ENCODE peak calls at places on chromosome 2, in ten cellular contexts. W, P, T, S, K, C, I, F, O and Y are unnamed samples.

GRCh38 chr2:190781604-190782198 is 98.9 kb upstream of the GLS start:
- DNase-seq in W (peak; percentile 19), P (no peak), T (peak; percentile 71), S (peak; percentile 60), K (peak; percentile 45), C (peak; percentile 63), I (peak; percentile 71), F (peak; percentile 76), O (peak; percentile 76), Y (no peak)

GRCh38 chr2:219327719-219328118 is 4.8 kb downstream of the RESP18 start:
- DNase-seq in W (no peak), P (no peak), T (no peak), S (no peak), K (no peak), C (no peak), I (no peak), F (no peak), O (no peak), Y (no peak)

GRCh38 chr2:172642301-172643020 is 86.6 kb downstream of the PDK1 start:
- DNase-seq in W (no peak), P (no peak), T (no peak), S (no peak), K (no peak), C (no peak), I (no peak), F (no peak), O (no peak), Y (no peak)

GRCh38 chr2:145380436-145381017 is 860.6 kb upstream of the ZEB2 start:
- DNase-seq in W (no peak), P (peak; percentile 11), T (peak; percentile 88), S (no peak), K (no peak), C (no peak), I (peak; percentile 90), F (peak; percentile 84), O (peak; percentile 71), Y (no peak)

GRCh38 chr2:30233142-30233961 is 2.0 kb downstream of the LBH start:
- DNase-seq in W (no peak), P (no peak), T (no peak), S (peak; percentile 8), K (peak; percentile 21), C (no peak), I (no peak), F (no peak), O (no peak), Y (no peak)

GRCh38 chr2:31446848-31447247 is 32.3 kb upstream of the XDH start:
- DNase-seq in W (no peak), P (peak; percentile 97), T (peak; percentile 93), S (no peak), K (no peak), C (no peak), I (no peak), F (peak; percentile 67), O (peak; percentile 38), Y (no peak)

GRCh38 chr2:21467910-21468309 is 344.1 kb downstream of the TDRD15 start:
- DNase-seq in W (no peak), P (no peak), T (no peak), S (no peak), K (no peak), C (no peak), I (no peak), F (no peak), O (peak; percentile 58), Y (no peak)

GRCh38 chr2:60453301-60453700 is 100.2 kb downstream of the BCL11A start:
- DNase-seq in W (no peak), P (no peak), T (no peak), S (no peak), K (no peak), C (no peak), I (no peak), F (no peak), O (no peak), Y (no peak)

GRCh38 chr2:188414869-188415753 is 123.4 kb downstream of the GULP1 start:
- DNase-seq in W (no peak), P (no peak), T (peak; percentile 36), S (no peak), K (no peak), C (no peak), I (no peak), F (peak; percentile 6), O (peak; percentile 27), Y (no peak)

DNA sequence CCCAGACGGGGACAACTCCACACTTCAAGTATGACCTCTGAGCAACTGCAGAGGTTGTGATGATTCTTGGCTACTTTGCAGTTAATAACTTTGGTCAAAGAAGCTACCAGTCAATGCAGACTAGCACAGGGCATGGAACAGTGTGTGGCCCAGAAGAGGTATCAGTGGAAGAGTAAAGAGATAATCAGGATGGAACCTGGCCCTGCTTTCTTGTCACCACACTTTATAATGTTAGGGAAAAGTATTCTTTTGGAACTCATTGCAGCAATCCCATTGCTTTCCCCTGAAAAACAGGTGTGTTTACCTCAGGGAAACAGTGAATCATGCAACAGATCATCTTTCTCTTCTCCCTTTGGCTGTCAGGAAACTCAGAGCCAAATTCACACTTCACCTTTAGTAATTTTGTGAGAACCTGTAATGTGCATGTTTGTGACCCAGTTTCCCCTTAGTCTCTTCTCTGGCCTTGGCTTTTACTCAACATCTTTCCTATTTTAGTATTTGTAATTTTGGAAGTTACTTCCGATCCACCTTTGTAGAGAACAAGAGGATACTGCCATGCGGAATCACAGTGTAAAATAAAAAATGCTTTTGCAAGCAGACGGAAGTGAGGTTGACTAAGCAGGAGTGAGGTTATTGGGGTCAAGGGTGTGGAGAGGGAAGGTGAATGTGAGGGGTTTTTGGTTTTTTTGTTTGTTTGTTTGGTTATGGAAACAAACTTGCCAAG is 14.2 kb downstream of the ASPRV1 start:
- DNase-seq in W (no peak), P (no peak), T (no peak), S (no peak), K (no peak), C (no peak), I (peak; percentile 60), F (no peak), O (no peak), Y (no peak)
- H3K4me3 ChIP-seq in W (no peak overlapping the region), P (no peak overlapping the region), T (no peak overlapping the region), S (no peak overlapping the region), K (no peak overlapping the region), C (no peak overlapping the region), I (no peak overlapping the region), F (no peak overlapping the region), O (no peak overlapping the region), Y (no peak overlapping the region)

GRCh38 chr2:128302744-128303067 is 16.0 kb downstream of the HS6ST1 start:
- DNase-seq in W (peak; percentile 14), P (no peak), T (no peak), S (no peak), K (no peak), C (no peak), I (no peak), F (no peak), O (no peak), Y (no peak)

GRCh38 chr2:128301021-128301420 is 17.6 kb downstream of the HS6ST1 start:
- DNase-seq in W (peak; percentile 5), P (no peak), T (no peak), S (no peak), K (no peak), C (no peak), I (no peak), F (no peak), O (no peak), Y (no peak)

GRCh38 chr2:128301501-128301966 is 17.1 kb downstream of the HS6ST1 start:
- DNase-seq in W (peak; percentile 58), P (peak; percentile 96), T (peak; percentile 99), S (no peak), K (no peak), C (no peak), I (peak; percentile 64), F (peak; percentile 98), O (peak; percentile 99), Y (no peak)

GRCh38 chr2:128303095-128303791 is 15.4 kb downstream of the HS6ST1 start:
- DNase-seq in W (peak; percentile 0), P (no peak), T (no peak), S (no peak), K (no peak), C (no peak), I (no peak), F (no peak), O (no peak), Y (no peak)

GRCh38 chr2:128302011-128302743 is 16.5 kb downstream of the HS6ST1 start:
- DNase-seq in W (peak; percentile 14), P (no peak), T (no peak), S (no peak), K (no peak), C (no peak), I (peak; percentile 32), F (no peak), O (no peak), Y (no peak)
- H3K4me3 ChIP-seq in W (no peak overlapping the region), P (no peak overlapping the region), T (no peak overlapping the region), S (no peak overlapping the region), K (no peak overlapping the region), C (no peak overlapping the region), I (no peak overlapping the region), F (no peak overlapping the region), O (no peak overlapping the region), Y (no peak overlapping the region)

DNA sequence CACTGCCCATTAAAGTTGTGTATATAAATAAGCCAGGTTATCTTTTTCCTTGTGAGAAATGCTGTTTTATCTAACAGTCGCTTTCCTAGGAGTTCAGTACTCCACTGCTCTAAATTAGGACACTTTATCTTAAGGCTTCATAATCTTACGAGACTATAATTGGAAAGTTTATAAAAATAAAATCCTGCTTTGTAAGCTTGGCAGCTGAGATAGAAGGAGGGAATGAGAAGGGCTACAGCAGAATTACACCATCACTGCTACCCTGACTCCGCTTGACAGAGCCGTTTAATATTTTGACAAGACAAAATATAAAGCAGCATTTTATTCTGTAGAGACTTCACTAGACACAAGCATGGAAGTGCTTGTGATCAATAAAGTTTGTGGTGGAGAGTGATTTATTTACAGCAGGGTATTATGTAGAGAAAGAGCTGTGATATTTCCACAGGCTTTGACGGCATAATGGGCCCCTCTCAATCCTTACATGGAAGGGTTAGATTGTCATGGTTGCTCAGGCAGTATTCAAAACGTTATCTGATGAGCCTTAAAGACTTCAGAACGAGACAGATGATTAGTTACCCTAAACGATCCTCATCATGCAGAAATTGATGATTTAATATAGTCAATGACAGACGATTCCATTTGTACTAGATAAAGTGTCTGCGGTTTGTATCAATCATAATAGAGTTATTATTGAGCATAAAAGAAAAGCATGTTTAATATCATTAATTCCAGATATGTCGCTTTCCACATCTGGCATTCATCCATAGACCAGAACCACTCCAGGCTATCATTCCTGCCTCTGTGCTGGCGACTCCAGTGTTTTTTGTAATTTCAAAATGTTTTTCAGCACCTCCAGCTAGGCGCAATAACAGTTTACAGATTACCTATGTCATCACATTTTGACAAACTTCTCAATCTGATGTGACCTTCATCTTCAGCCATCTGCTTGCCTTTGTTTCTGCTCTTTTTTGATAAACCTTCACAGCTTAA is 242.2 kb downstream of the FIGN start:
- DNase-seq in W (no peak), P (no peak), T (no peak), S (no peak), K (no peak), C (no peak), I (no peak), F (no peak), O (no peak), Y (no peak)
- H3K4me3 ChIP-seq in W (no peak overlapping the region), P (no peak overlapping the region), T (no peak overlapping the region), S (no peak overlapping the region), K (no peak overlapping the region), C (no peak overlapping the region), I (no peak overlapping the region), F (no peak overlapping the region), O (no peak overlapping the region), Y (no peak overlapping the region)

DNA sequence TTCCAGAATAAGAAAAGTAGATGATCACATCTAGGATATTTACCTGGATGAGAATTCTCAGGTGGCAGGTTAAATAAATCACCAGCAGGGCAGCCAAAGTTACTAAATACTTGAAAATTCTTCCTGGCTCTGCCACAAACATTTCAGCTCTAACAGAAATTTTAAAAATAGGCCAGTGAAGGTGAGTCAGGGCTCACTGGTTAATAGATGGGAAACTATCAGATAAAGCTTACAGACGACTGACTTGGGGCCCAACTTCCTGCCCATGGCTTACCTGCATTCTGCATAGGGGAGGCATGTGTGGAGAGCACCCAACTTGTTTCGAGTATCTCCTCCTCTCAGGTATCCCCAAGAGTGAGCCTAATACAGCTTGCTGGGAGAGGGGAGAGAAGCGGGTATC is 57.8 kb downstream of the SPRED2 start:
- DNase-seq in W (no peak), P (no peak), T (no peak), S (no peak), K (no peak), C (no peak), I (no peak), F (no peak), O (no peak), Y (no peak)
- H3K4me3 ChIP-seq in W (no peak overlapping the region), P (no peak overlapping the region), T (no peak overlapping the region), S (no peak overlapping the region), K (no peak overlapping the region), C (no peak overlapping the region), I (no peak overlapping the region), F (no peak overlapping the region), O (no peak overlapping the region), Y (no peak overlapping the region)